ENCODE peak calls at places on chromosomes 13 and 19, in four cellular contexts. T is stimulated activated CD8-positive, alpha-beta memory T cell treated with anti-CD3 and anti-CD28 coated beads, Interleukin-7, amount 100 ng/mL, for 1 hour; W is activated B cell treated with CpG ODN at 0.5 μM for 24 hours; S is neural progenitor cell. P is an unnamed sample.

GRCh38 chr19:3771906-3772450 is at the start of gene RAX2:
- DNase-seq in W (no peak), S (no peak), T (no peak), P (no peak)

GRCh38 chr13:23510979-23511735 is 59.1 kb upstream of the TNFRSF19 start:
- DNase-seq in S (peak; percentile 54), W (no peak), T (no peak), P (no peak)

GRCh38 chr19:13022859-13023636 is 27.8 kb downstream of the NFIX start:
- DNase-seq in S (peak; percentile 77), W (no peak), T (no peak), P (no peak)

GRCh38 chr13:80173224-80173623 is 167.7 kb downstream of the SPRY2 start:
- DNase-seq in W (no peak), S (no peak), T (no peak), P (no peak)

GRCh38 chr19:35232912-35233311 is 4.4 kb upstream of the FAM187B start:
- DNase-seq in T (no peak), W (no peak), S (no peak), P (no peak)

GRCh38 chr13:100130092-100130491 is 41.2 kb downstream of the PCCA start:
- DNase-seq in W (no peak), S (no peak), T (no peak), P (no peak)

GRCh38 chr13:102277286-102277685 is 124.6 kb downstream of the FGF14 start:
- DNase-seq in S (no peak), W (no peak), T (no peak), P (no peak)

GRCh38 chr19:7415163-7415856 is 66.6 kb downstream of the ARHGEF18 start:
- DNase-seq in S (no peak), W (no peak), T (no peak), P (no peak)

GRCh38 chr19:51799311-51799997 is 4.5 kb downstream of the FPR3 start:
- DNase-seq in S (no peak), T (no peak), W (no peak), P (no peak)

GRCh38 chr13:76792680-76793334 is 93.4 kb downstream of the KCTD12 start:
- DNase-seq in T (no peak), W (no peak), S (no peak), P (no peak)

GRCh38 chr13:30802501-30802900 is 67.2 kb downstream of the ALOX5AP start:
- DNase-seq in S (no peak), T (no peak), W (no peak), P (no peak)

GRCh38 chr13:67619346-67619745 is 389.2 kb upstream of the PCDH9 start:
- DNase-seq in W (no peak), T (no peak), S (no peak), P (no peak)

GRCh38 chr19:43784251-43784980 is 3.6 kb upstream of the KCNN4 start:
- DNase-seq in S (no peak), T (no peak), W (peak; percentile 50), P (peak; percentile 74)

GRCh38 chr19:6064016-6064702 is 46.1 kb downstream of the RFX2 start:
- DNase-seq in S (no peak), W (no peak), T (no peak), P (no peak)